ENCODE peak calls at places on chromosomes 11 and 22, in four cellular contexts. R is dorsolateral prefrontal cortex, Q is transverse colon, U is glutamatergic neuron. C is an unnamed sample.

GRCh38 chr11:115170133-115170815 is 333.9 kb downstream of the CADM1 start:
- DNase-seq in R (peak), Q (peak), U (peak), C (peak)

GRCh38 chr22:38107692-38108515 is 2.6 kb downstream of the BAIAP2L2 start:
- DNase-seq in R (no peak), Q (peak), U (no peak), C (no peak)

GRCh38 chr22:32020117-32020516 is 22.9 kb upstream of the SLC5A1 start:
- DNase-seq in R (no peak), Q (no peak), U (no peak), C (no peak)

GRCh38 chr11:57649826-57650738 is at the start of gene YPEL4:
- DNase-seq in R (peak), Q (peak), U (peak), C (peak)

GRCh38 chr11:47137476-47137875 is 39.2 kb downstream of the ARFGAP2 start:
- DNase-seq in R (no peak), Q (no peak), U (no peak), C (no peak)

GRCh38 chr11:27933992-27934829 is 173.7 kb downstream of the KIF18A start:
- DNase-seq in R (no peak), Q (no peak), U (no peak), C (no peak)

GRCh38 chr11:72617080-72617744 is 57.0 kb downstream of the PDE2A start:
- DNase-seq in R (peak), Q (peak), U (peak), C (no peak)

GRCh38 chr22:50305658-50306566 is 1.5 kb downstream of the PLXNB2 start:
- DNase-seq in R (peak), Q (peak), U (no peak), C (peak)

GRCh38 chr11:131662310-131662709 is 291.9 kb downstream of the NTM start:
- DNase-seq in R (peak), Q (no peak), U (no peak), C (no peak)

GRCh38 chr22:47296405-47297260 is 534.2 kb downstream of the TBC1D22A start:
- DNase-seq in R (no peak), Q (no peak), U (no peak), C (peak)

GRCh38 chr11:75465701-75466531 is 32.9 kb upstream of the KLHL35 start:
- DNase-seq in R (no peak), Q (no peak), U (no peak), C (no peak)

GRCh38 chr11:35173620-35174278 is 34.8 kb downstream of the CD44 start:
- DNase-seq in R (no peak), Q (no peak), U (no peak), C (no peak)

GRCh38 chr11:72724851-72725730 is 27.1 kb downstream of the ARAP1 start:
- DNase-seq in R (peak), Q (peak), U (peak), C (peak)

GRCh38 chr11:69280451-69280850 is 13.5 kb upstream of the MYEOV start:
- DNase-seq in R (no peak), Q (no peak), U (no peak), C (no peak)

GRCh38 chr11:68939583-68940555 is 36.2 kb downstream of the IGHMBP2 start:
- DNase-seq in R (no peak), Q (no peak), U (no peak), C (no peak)

GRCh38 chr11:113249491-113249763 is 65.0 kb upstream of the TTC12 start:
- DNase-seq in R (no peak), Q (no peak), U (no peak), C (no peak)

GRCh38 chr22:41968601-41969000 is 642 bp upstream of the SEPTIN3 start:
- DNase-seq in R (no peak), Q (peak), U (no peak), C (no peak)

GRCh38 chr11:68598816-68599653 is 85.3 kb upstream of the GAL start:
- DNase-seq in R (no peak), Q (no peak), U (no peak), C (no peak)

GRCh38 chr11:36091256-36091811 is 147.5 kb downstream of the LDLRAD3 start:
- DNase-seq in R (no peak), Q (no peak), U (no peak), C (no peak)

GRCh38 chr22:26066534-26066933 is 102.7 kb upstream of the SEZ6L start:
- DNase-seq in R (peak), Q (no peak), U (peak), C (no peak)

GRCh38 chr11:9922806-9923205 is 258.9 kb downstream of the SWAP70 start:
- DNase-seq in R (no peak), Q (no peak), U (no peak), C (no peak)

GRCh38 chr22:22882033-22882717 is 5.4 kb upstream of the IGLL5 start:
- DNase-seq in R (no peak), Q (peak), U (no peak), C (peak)

GRCh38 chr11:38323961-38324761 is 1726.1 kb upstream of the RAG2 start:
- DNase-seq in R (no peak), Q (no peak), U (no peak), C (no peak)

GRCh38 chr11:88411265-88411664 is 73.7 kb upstream of the CTSC start:
- DNase-seq in R (no peak), Q (no peak), U (no peak), C (no peak)

GRCh38 chr22:48863965-48864538 is 963.6 kb downstream of the BRD1 start:
- DNase-seq in R (no peak), Q (no peak), U (no peak), C (no peak)

GRCh38 chr11:59822989-59823566 is 12.5 kb upstream of the MRPL16 start:
- DNase-seq in R (peak), Q (peak), U (peak), C (peak)

GRCh38 chr22:19488884-19489843 is 9.4 kb downstream of the CDC45 start:
- DNase-seq in R (peak), Q (no peak), U (no peak), C (no peak)

GRCh38 chr11:24496728-24497396 is at the start of gene LUZP2:
- DNase-seq in R (peak), Q (no peak), U (peak), C (no peak)

GRCh38 chr11:134714021-134714656 is 302.1 kb upstream of the B3GAT1 start:
- DNase-seq in R (no peak), Q (no peak), U (no peak), C (no peak)

GRCh38 chr22:20441631-20442484 is 4.2 kb upstream of the SCARF2 start:
- DNase-seq in R (no peak), Q (no peak), U (no peak), C (no peak)

GRCh38 chr22:46556775-46557174 is 19.4 kb upstream of the CELSR1 start:
- DNase-seq in R (no peak), Q (no peak), U (no peak), C (no peak)

GRCh38 chr11:19723572-19724342 is 11.1 kb downstream of the NAV2 start:
- DNase-seq in R (no peak), Q (no peak), U (peak), C (peak)

GRCh38 chr22:50705219-50705691 is 32.6 kb downstream of the SHANK3 start:
- DNase-seq in R (peak), Q (no peak), U (peak), C (no peak)

DNA sequence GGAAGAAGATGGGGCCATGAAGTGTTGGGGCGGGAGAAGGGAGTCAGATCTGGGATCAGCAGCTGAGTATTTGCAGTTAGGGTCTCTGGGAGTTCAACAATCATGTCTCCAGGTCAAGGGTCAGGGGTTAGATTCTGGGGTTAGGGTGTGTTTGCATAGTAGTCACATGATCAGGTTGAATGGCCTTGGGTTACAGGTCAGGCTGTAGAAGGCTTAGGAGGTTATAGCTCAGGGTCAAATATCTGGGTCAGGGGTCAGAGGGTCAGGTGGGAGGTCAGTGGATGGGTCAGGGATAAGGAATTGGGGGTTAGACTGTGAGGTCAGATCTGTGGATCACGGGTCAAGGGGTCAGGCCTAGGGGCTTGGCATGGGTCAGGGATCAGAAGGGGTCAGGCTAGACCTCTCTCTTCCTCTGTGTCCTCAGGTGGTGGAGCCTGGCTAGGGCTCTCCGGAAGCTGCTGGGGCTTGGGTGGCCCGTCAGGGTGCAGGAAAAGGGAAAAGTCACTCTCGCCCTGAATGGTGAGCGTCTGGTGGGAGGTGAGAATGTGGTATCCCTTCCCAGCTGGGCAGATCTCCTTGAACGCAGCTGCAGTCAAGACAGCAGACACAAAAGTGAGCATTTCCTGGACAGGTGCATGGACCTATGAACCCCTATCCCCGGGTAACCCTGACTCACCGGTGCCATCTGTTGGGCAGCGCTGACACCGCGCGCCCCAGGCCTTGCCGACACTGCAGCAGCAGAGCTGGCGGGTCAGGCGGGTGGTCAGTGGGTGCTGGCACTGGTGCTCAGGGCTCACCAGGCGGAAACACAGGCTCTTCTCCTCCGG is 6.4 kb downstream of the LTBP3 start:
- DNase-seq in R (no peak), Q (peak), U (peak), C (peak)
- TF ChIP-seq CTCF in R (peak), Q (peak), U (no peak), C (peak)

GRCh38 chr11:121654506-121655480 is 202.0 kb upstream of the SORL1-AS1 start:
- DNase-seq in R (no peak), Q (no peak), U (no peak), C (no peak)

GRCh38 chr11:121651267-121651625 is 198.5 kb upstream of the SORL1-AS1 start:
- DNase-seq in R (no peak), Q (no peak), U (no peak), C (no peak)

GRCh38 chr11:121655481-121656332 is 202.9 kb upstream of the SORL1-AS1 start:
- DNase-seq in R (peak), Q (peak), U (peak), C (peak)

GRCh38 chr11:121650520-121651266 is 197.9 kb upstream of the SORL1-AS1 start:
- DNase-seq in R (no peak), Q (no peak), U (no peak), C (peak)

GRCh38 chr11:121652982-121653381 is 200.2 kb upstream of the SORL1-AS1 start:
- DNase-seq in R (no peak), Q (no peak), U (no peak), C (no peak)
- TF ChIP-seq CTCF in R (peak), Q (no peak), U (peak), C (no peak)

GRCh38 chr22:34975721-34976120 is 90.2 kb upstream of the ISX start:
- DNase-seq in R (no peak), Q (no peak), U (no peak), C (no peak)
- TF ChIP-seq CTCF in R (no peak), Q (no peak), U (no peak), C (no peak)

GRCh38 chr11:62269654-62270278 is at the start of gene SCGB2A2:
- DNase-seq in R (no peak), Q (no peak), U (no peak), C (no peak)
- TF ChIP-seq CTCF in R (no peak), Q (peak), U (no peak), C (peak)

GRCh38 chr11:1917523-1918435 is 1.7 kb upstream of the TNNT3 start:
- DNase-seq in R (no peak), Q (no peak), U (no peak), C (no peak)
- TF ChIP-seq CTCF in R (no peak), Q (peak), U (peak), C (peak)

DNA sequence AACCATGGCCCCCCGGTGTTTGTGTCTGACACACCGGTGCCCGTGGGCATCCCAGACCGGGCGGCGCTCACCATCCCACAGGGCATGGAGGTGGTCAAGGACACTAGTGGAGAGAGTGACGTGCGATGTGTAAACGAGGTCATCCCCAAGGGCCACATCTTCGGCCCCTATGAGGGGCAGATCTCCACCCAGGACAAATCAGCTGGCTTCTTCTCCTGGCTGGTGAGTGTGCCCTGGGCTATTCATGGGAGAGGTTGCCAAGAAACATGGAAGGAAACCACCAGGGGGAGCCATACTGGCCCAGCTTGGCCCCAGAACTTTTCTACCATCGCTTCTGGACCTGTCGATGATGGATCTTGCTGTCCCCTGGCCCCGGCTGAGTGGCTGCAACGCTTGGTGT is 36.5 kb downstream of the PRDM11 start:
- DNase-seq in R (no peak), Q (peak), U (no peak), C (no peak)
- TF ChIP-seq CTCF in R (peak), Q (peak), U (peak), C (peak)

GRCh38 chr11:123576501-123576900 is 77.9 kb downstream of the SCN3B start:
- DNase-seq in R (no peak), Q (no peak), U (no peak), C (no peak)

GRCh38 chr11:123576082-123576481 is 78.3 kb downstream of the SCN3B start:
- DNase-seq in R (no peak), Q (no peak), U (no peak), C (no peak)

GRCh38 chr11:123570939-123571590 is 83.4 kb downstream of the SCN3B start:
- DNase-seq in R (no peak), Q (no peak), U (no peak), C (no peak)

GRCh38 chr11:123575441-123575840 is 79.0 kb downstream of the SCN3B start:
- DNase-seq in R (no peak), Q (no peak), U (no peak), C (no peak)

GRCh38 chr11:123573291-123573690 is 81.1 kb downstream of the SCN3B start:
- DNase-seq in R (no peak), Q (no peak), U (no peak), C (no peak)
- TF ChIP-seq CTCF in R (no peak), Q (no peak), U (no peak), C (no peak)

GRCh38 chr11:104957280-104957679 is 11.1 kb downstream of the CASP4 start:
- DNase-seq in R (no peak), Q (no peak), U (no peak), C (no peak)
- TF ChIP-seq CTCF in R (no peak), Q (no peak), U (no peak), C (no peak)

DNA sequence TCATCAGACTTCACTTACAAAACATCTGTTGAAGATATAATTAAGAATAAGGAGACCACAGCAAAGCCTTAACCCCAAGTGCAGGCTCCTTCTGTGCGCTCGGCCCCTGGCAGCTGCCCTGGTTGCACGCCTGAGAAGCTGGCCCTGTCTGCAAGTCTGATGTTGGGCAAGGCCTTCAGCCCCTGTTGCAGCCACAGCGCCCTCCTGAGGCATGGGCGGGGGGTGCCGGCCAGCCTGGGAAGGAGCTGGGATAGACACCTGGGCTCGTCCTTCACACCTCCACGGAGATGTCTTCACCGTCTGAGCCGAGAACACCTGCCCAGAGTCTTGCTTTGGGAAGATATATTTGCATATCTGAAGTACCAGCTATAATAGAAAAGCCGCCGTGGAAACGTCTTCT is 104.1 kb downstream of the MPPED1 start:
- DNase-seq in R (no peak), Q (no peak), U (no peak), C (no peak)
- TF ChIP-seq CTCF in R (no peak), Q (no peak), U (no peak), C (no peak)